ENCODE peak calls at places on chromosomes 13 and 19, in seven cellular contexts. One of them, this sample, is unnamed.

GRCh38 chr13:114311908-114312307 is 2.4 kb upstream of the CHAMP1 start:
- DNase-seq in CD4-positive, alpha-beta T cell: no peak
- DNase-seq in tibial nerve: no peak
- DNase-seq in cardiac muscle cell: no peak
- DNase-seq in left ventricle myocardium inferior: no peak
- DNase-seq in esophagus squamous epithelium: no peak
- DNase-seq in RWPE1: no peak
- DNase-seq in this sample: no peak

GRCh38 chr19:5623397-5624153 is 692 bp downstream of the SAFB start:
- DNase-seq in CD4-positive, alpha-beta T cell: peak
- DNase-seq in tibial nerve: no peak
- DNase-seq in cardiac muscle cell: no peak
- DNase-seq in left ventricle myocardium inferior: no peak
- DNase-seq in esophagus squamous epithelium: no peak
- DNase-seq in RWPE1: no peak
- DNase-seq in this sample: no peak

GRCh38 chr19:45472557-45473365 is 5.0 kb downstream of the FOSB start:
- DNase-seq in CD4-positive, alpha-beta T cell: no peak
- DNase-seq in tibial nerve: no peak
- DNase-seq in cardiac muscle cell: no peak
- DNase-seq in left ventricle myocardium inferior: no peak
- DNase-seq in esophagus squamous epithelium: no peak
- DNase-seq in RWPE1: no peak
- DNase-seq in this sample: no peak

GRCh38 chr13:112453207-112453829 is 77.2 kb downstream of the SPACA7 start:
- DNase-seq in CD4-positive, alpha-beta T cell: no peak
- DNase-seq in tibial nerve: no peak
- DNase-seq in cardiac muscle cell: no peak
- DNase-seq in left ventricle myocardium inferior: no peak
- DNase-seq in esophagus squamous epithelium: no peak
- DNase-seq in RWPE1: no peak
- DNase-seq in this sample: no peak

GRCh38 chr19:8208119-8208709 is 956 bp upstream of the CERS4 start:
- DNase-seq in CD4-positive, alpha-beta T cell: no peak
- DNase-seq in tibial nerve: no peak
- DNase-seq in cardiac muscle cell: no peak
- DNase-seq in left ventricle myocardium inferior: peak
- DNase-seq in esophagus squamous epithelium: no peak
- DNase-seq in RWPE1: no peak
- DNase-seq in this sample: no peak

GRCh38 chr19:13526552-13526951 is 20.3 kb upstream of the CACNA1A start:
- DNase-seq in CD4-positive, alpha-beta T cell: no peak
- DNase-seq in tibial nerve: no peak
- DNase-seq in cardiac muscle cell: peak
- DNase-seq in left ventricle myocardium inferior: no peak
- DNase-seq in esophagus squamous epithelium: no peak
- DNase-seq in RWPE1: no peak
- DNase-seq in this sample: peak

GRCh38 chr13:80654638-80655249 is 313.8 kb upstream of the SPRY2 start:
- DNase-seq in CD4-positive, alpha-beta T cell: no peak
- DNase-seq in tibial nerve: no peak
- DNase-seq in cardiac muscle cell: no peak
- DNase-seq in left ventricle myocardium inferior: no peak
- DNase-seq in esophagus squamous epithelium: no peak
- DNase-seq in RWPE1: no peak
- DNase-seq in this sample: no peak

GRCh38 chr13:26062853-26063444 is 11.1 kb upstream of the SHISA2 start:
- DNase-seq in CD4-positive, alpha-beta T cell: peak
- DNase-seq in tibial nerve: peak
- DNase-seq in cardiac muscle cell: peak
- DNase-seq in left ventricle myocardium inferior: no peak
- DNase-seq in esophagus squamous epithelium: no peak
- DNase-seq in RWPE1: peak
- DNase-seq in this sample: peak

GRCh38 chr19:55488986-55489710 is 912 bp downstream of the SSC5D start:
- DNase-seq in CD4-positive, alpha-beta T cell: no peak
- DNase-seq in tibial nerve: no peak
- DNase-seq in cardiac muscle cell: no peak
- DNase-seq in left ventricle myocardium inferior: no peak
- DNase-seq in esophagus squamous epithelium: no peak
- DNase-seq in RWPE1: no peak
- DNase-seq in this sample: no peak

GRCh38 chr13:93797463-93797862 is 570.9 kb downstream of the GPC6 start:
- DNase-seq in CD4-positive, alpha-beta T cell: no peak
- DNase-seq in tibial nerve: no peak
- DNase-seq in cardiac muscle cell: no peak
- DNase-seq in left ventricle myocardium inferior: no peak
- DNase-seq in esophagus squamous epithelium: no peak
- DNase-seq in RWPE1: no peak
- DNase-seq in this sample: no peak

GRCh38 chr19:51084505-51084904 is 1.8 kb upstream of the KLK14 start:
- DNase-seq in CD4-positive, alpha-beta T cell: no peak
- DNase-seq in tibial nerve: no peak
- DNase-seq in cardiac muscle cell: no peak
- DNase-seq in left ventricle myocardium inferior: no peak
- DNase-seq in esophagus squamous epithelium: no peak
- DNase-seq in RWPE1: no peak
- DNase-seq in this sample: no peak

GRCh38 chr13:109156181-109156935 is 526.9 kb downstream of the MYO16 start:
- DNase-seq in CD4-positive, alpha-beta T cell: no peak
- DNase-seq in tibial nerve: no peak
- DNase-seq in cardiac muscle cell: no peak
- DNase-seq in left ventricle myocardium inferior: peak
- DNase-seq in esophagus squamous epithelium: no peak
- DNase-seq in RWPE1: peak
- DNase-seq in this sample: peak

GRCh38 chr19:56350416-56351045 is 35.9 kb upstream of the ZSCAN5A start:
- DNase-seq in CD4-positive, alpha-beta T cell: peak
- DNase-seq in tibial nerve: peak
- DNase-seq in cardiac muscle cell: peak
- DNase-seq in left ventricle myocardium inferior: no peak
- DNase-seq in esophagus squamous epithelium: no peak
- DNase-seq in RWPE1: peak
- DNase-seq in this sample: peak

GRCh38 chr13:25455146-25455545 is 83.4 kb downstream of the ATP8A2 start:
- DNase-seq in CD4-positive, alpha-beta T cell: no peak
- DNase-seq in tibial nerve: no peak
- DNase-seq in cardiac muscle cell: no peak
- DNase-seq in left ventricle myocardium inferior: no peak
- DNase-seq in esophagus squamous epithelium: no peak
- DNase-seq in RWPE1: no peak
- DNase-seq in this sample: peak

GRCh38 chr19:13098291-13099072 is 4.2 kb downstream of the LYL1 start:
- DNase-seq in CD4-positive, alpha-beta T cell: no peak
- DNase-seq in tibial nerve: no peak
- DNase-seq in cardiac muscle cell: no peak
- DNase-seq in left ventricle myocardium inferior: no peak
- DNase-seq in esophagus squamous epithelium: no peak
- DNase-seq in RWPE1: no peak
- DNase-seq in this sample: no peak

GRCh38 chr13:83221813-83222241 is 660.4 kb downstream of the SLITRK1 start:
- DNase-seq in CD4-positive, alpha-beta T cell: no peak
- DNase-seq in tibial nerve: no peak
- DNase-seq in cardiac muscle cell: no peak
- DNase-seq in left ventricle myocardium inferior: no peak
- DNase-seq in esophagus squamous epithelium: no peak
- DNase-seq in RWPE1: peak
- DNase-seq in this sample: peak

GRCh38 chr13:99987180-99988047 is 5.8 kb downstream of the ZIC2 start:
- DNase-seq in CD4-positive, alpha-beta T cell: no peak
- DNase-seq in tibial nerve: no peak
- DNase-seq in cardiac muscle cell: peak
- DNase-seq in left ventricle myocardium inferior: no peak
- DNase-seq in esophagus squamous epithelium: no peak
- DNase-seq in RWPE1: no peak
- DNase-seq in this sample: no peak

GRCh38 chr19:24065243-24065642 is 21.7 kb upstream of the ZNF254 start:
- DNase-seq in CD4-positive, alpha-beta T cell: no peak
- DNase-seq in tibial nerve: no peak
- DNase-seq in cardiac muscle cell: no peak
- DNase-seq in left ventricle myocardium inferior: no peak
- DNase-seq in esophagus squamous epithelium: no peak
- DNase-seq in RWPE1: no peak
- DNase-seq in this sample: no peak

GRCh38 chr13:98565726-98566577 is 11.0 kb downstream of the STK24 start:
- DNase-seq in CD4-positive, alpha-beta T cell: no peak
- DNase-seq in tibial nerve: no peak
- DNase-seq in cardiac muscle cell: no peak
- DNase-seq in left ventricle myocardium inferior: peak
- DNase-seq in esophagus squamous epithelium: no peak
- DNase-seq in RWPE1: no peak
- DNase-seq in this sample: no peak

GRCh38 chr19:56718231-56718630 is 46.7 kb upstream of the ZNF835 start:
- DNase-seq in CD4-positive, alpha-beta T cell: no peak
- DNase-seq in tibial nerve: no peak
- DNase-seq in cardiac muscle cell: no peak
- DNase-seq in left ventricle myocardium inferior: no peak
- DNase-seq in esophagus squamous epithelium: no peak
- DNase-seq in RWPE1: no peak
- DNase-seq in this sample: no peak

GRCh38 chr13:21583496-21583895 is 20.5 kb downstream of the MICU2 start:
- DNase-seq in CD4-positive, alpha-beta T cell: no peak
- DNase-seq in tibial nerve: no peak
- DNase-seq in cardiac muscle cell: no peak
- DNase-seq in left ventricle myocardium inferior: no peak
- DNase-seq in esophagus squamous epithelium: no peak
- DNase-seq in RWPE1: no peak
- DNase-seq in this sample: no peak

GRCh38 chr13:30017880-30018279 is 167.5 kb upstream of the UBL3 start:
- DNase-seq in CD4-positive, alpha-beta T cell: no peak
- DNase-seq in tibial nerve: no peak
- DNase-seq in cardiac muscle cell: peak
- DNase-seq in left ventricle myocardium inferior: no peak
- DNase-seq in esophagus squamous epithelium: no peak
- DNase-seq in RWPE1: no peak
- DNase-seq in this sample: no peak
- TF ChIP-seq CTCF in CD4-positive, alpha-beta T cell: no peak
- TF ChIP-seq CTCF in tibial nerve: no peak
- TF ChIP-seq CTCF in cardiac muscle cell: no peak
- TF ChIP-seq CTCF in left ventricle myocardium inferior: no peak
- TF ChIP-seq CTCF in esophagus squamous epithelium: no peak
- TF ChIP-seq CTCF in RWPE1: no peak
- TF ChIP-seq CTCF in this sample: no peak

GRCh38 chr19:15911599-15912237 is 13.8 kb upstream of the CYP4F2 start:
- DNase-seq in CD4-positive, alpha-beta T cell: no peak
- DNase-seq in tibial nerve: no peak
- DNase-seq in cardiac muscle cell: no peak
- DNase-seq in left ventricle myocardium inferior: no peak
- DNase-seq in esophagus squamous epithelium: no peak
- DNase-seq in RWPE1: no peak
- DNase-seq in this sample: no peak
- TF ChIP-seq CTCF in CD4-positive, alpha-beta T cell: no peak
- TF ChIP-seq CTCF in tibial nerve: no peak
- TF ChIP-seq CTCF in cardiac muscle cell: no peak
- TF ChIP-seq CTCF in left ventricle myocardium inferior: no peak
- TF ChIP-seq CTCF in esophagus squamous epithelium: no peak
- TF ChIP-seq CTCF in RWPE1: no peak
- TF ChIP-seq CTCF in this sample: no peak

DNA sequence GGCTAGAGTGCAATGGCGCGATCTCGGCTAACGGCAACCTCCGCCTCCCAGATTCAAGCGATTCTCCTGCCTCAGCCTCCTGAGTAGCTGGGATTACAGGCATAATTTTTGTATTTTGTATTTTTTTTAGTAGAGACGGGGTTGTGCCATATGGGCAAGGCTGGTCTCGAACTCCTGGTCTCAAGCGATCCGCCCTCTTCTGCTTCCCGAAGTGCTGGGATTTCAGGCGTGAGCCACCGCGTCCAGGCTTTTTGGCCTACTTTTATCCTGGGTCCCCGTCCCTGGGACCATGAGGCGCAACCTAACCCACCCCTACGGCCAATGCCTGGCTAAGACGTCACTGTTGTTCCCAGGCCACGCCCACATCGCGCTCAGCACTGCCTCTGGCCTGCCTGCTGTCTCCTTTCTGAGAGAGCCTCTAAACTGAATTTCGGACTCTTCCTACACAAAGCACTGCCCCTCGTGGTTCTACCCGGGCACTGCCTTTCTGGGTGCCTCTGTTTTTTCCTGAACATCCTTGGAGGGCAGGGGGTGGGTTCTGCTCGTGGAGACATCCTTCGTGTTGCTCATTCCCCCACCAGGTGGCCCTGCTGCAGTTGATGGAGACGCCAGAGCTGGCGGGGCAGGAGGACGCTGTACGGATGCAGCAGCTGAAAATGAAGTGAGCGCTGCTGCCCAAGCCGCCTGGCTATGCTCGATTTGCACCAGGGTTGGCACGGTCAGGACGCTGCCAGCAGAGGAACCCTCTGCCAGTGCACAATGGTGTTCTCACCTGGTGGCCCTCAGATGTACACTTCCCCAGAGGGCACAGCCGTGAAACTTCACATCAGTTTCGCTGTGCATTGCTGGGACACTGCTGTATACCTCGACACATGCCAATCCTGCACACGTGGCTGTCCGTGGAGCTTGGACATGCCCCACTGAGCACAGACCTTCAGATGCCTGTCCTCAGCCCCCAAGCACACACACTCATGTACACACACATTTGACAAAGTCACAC is 2.0 kb downstream of the REX1BD start:
- DNase-seq in CD4-positive, alpha-beta T cell: no peak
- DNase-seq in tibial nerve: peak
- DNase-seq in cardiac muscle cell: peak
- DNase-seq in left ventricle myocardium inferior: no peak
- DNase-seq in esophagus squamous epithelium: no peak
- DNase-seq in RWPE1: peak
- DNase-seq in this sample: peak
- TF ChIP-seq CTCF in CD4-positive, alpha-beta T cell: no peak
- TF ChIP-seq CTCF in tibial nerve: no peak
- TF ChIP-seq CTCF in cardiac muscle cell: peak
- TF ChIP-seq CTCF in left ventricle myocardium inferior: no peak
- TF ChIP-seq CTCF in esophagus squamous epithelium: no peak
- TF ChIP-seq CTCF in RWPE1: peak
- TF ChIP-seq CTCF in this sample: peak

GRCh38 chr13:35016362-35017148 is 74.5 kb downstream of the NBEA start:
- DNase-seq in CD4-positive, alpha-beta T cell: no peak
- DNase-seq in tibial nerve: no peak
- DNase-seq in cardiac muscle cell: no peak
- DNase-seq in left ventricle myocardium inferior: no peak
- DNase-seq in esophagus squamous epithelium: no peak
- DNase-seq in RWPE1: no peak
- DNase-seq in this sample: no peak
- TF ChIP-seq CTCF in CD4-positive, alpha-beta T cell: no peak
- TF ChIP-seq CTCF in tibial nerve: no peak
- TF ChIP-seq CTCF in cardiac muscle cell: no peak
- TF ChIP-seq CTCF in left ventricle myocardium inferior: no peak
- TF ChIP-seq CTCF in esophagus squamous epithelium: no peak
- TF ChIP-seq CTCF in RWPE1: no peak
- TF ChIP-seq CTCF in this sample: no peak

DNA sequence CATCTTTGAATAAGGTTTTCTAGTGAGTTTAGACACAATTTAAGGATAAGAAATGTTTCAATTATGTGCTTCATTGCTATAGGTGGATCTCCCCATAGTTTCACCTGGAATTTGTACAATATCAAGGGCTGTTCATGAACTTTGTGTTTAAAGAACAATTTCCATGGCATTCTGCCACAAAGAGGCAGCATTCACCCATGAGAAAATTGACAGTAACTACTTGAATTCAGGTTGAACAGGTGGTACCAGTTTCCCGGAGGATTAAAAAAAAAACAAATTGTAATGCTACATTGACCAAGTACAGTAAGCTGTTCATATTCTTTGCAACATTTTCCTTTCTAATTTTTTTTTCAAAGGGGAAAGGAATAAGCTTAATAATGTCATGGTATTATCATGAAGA is 9.1 kb downstream of the SLITRK5 start:
- DNase-seq in CD4-positive, alpha-beta T cell: no peak
- DNase-seq in tibial nerve: no peak
- DNase-seq in cardiac muscle cell: no peak
- DNase-seq in left ventricle myocardium inferior: no peak
- DNase-seq in esophagus squamous epithelium: no peak
- DNase-seq in RWPE1: no peak
- DNase-seq in this sample: peak
- TF ChIP-seq CTCF in CD4-positive, alpha-beta T cell: no peak
- TF ChIP-seq CTCF in tibial nerve: no peak
- TF ChIP-seq CTCF in cardiac muscle cell: no peak
- TF ChIP-seq CTCF in left ventricle myocardium inferior: no peak
- TF ChIP-seq CTCF in esophagus squamous epithelium: no peak
- TF ChIP-seq CTCF in RWPE1: no peak
- TF ChIP-seq CTCF in this sample: peak

This sample was measured in MCF 10A.